ENCODE peak calls at places on chromosomes 2 and 18, in ten cellular contexts. One of them, this sample, is unnamed.
A peak's percentile ranks its signal among the peaks of the same experiment; 100 is the strongest.

GRCh38 chr2:158125756-158126498 is 24.3 kb downstream of the UPP2 start:
- DNase-seq in neural crest cell: no peak
- DNase-seq in A673: no peak
- DNase-seq in GM12865: no peak
- DNase-seq in GM13976: no peak
- DNase-seq in GM20000: no peak
- DNase-seq in IMR-90: no peak
- DNase-seq in BE2C: no peak
- DNase-seq in AG09309: no peak
- DNase-seq in cardiac fibroblast: no peak
- DNase-seq in this sample: no peak

GRCh38 chr2:22855081-22855480 is 529.9 kb upstream of the KLHL29 start:
- DNase-seq in neural crest cell: no peak
- DNase-seq in A673: no peak
- DNase-seq in GM12865: no peak
- DNase-seq in GM13976: no peak
- DNase-seq in GM20000: no peak
- DNase-seq in IMR-90: no peak
- DNase-seq in BE2C: no peak
- DNase-seq in AG09309: no peak
- DNase-seq in cardiac fibroblast: no peak
- DNase-seq in this sample: no peak

GRCh38 chr2:213848631-213849030 is 562.2 kb upstream of the VWC2L start:
- DNase-seq in neural crest cell: no peak
- DNase-seq in A673: peak; percentile 9
- DNase-seq in GM12865: no peak
- DNase-seq in GM13976: no peak
- DNase-seq in GM20000: no peak
- DNase-seq in IMR-90: peak; percentile 82
- DNase-seq in BE2C: no peak
- DNase-seq in AG09309: peak; percentile 10
- DNase-seq in cardiac fibroblast: peak; percentile 4
- DNase-seq in this sample: no peak

GRCh38 chr2:134468093-134468640 is 214.3 kb downstream of the MGAT5 start:
- DNase-seq in neural crest cell: no peak
- DNase-seq in A673: no peak
- DNase-seq in GM12865: no peak
- DNase-seq in GM13976: no peak
- DNase-seq in GM20000: no peak
- DNase-seq in IMR-90: no peak
- DNase-seq in BE2C: no peak
- DNase-seq in AG09309: no peak
- DNase-seq in cardiac fibroblast: no peak
- DNase-seq in this sample: no peak

GRCh38 chr2:162478721-162479129 is 134.8 kb downstream of the GCA start:
- DNase-seq in neural crest cell: no peak
- DNase-seq in A673: no peak
- DNase-seq in GM12865: no peak
- DNase-seq in GM13976: no peak
- DNase-seq in GM20000: no peak
- DNase-seq in IMR-90: no peak
- DNase-seq in BE2C: no peak
- DNase-seq in AG09309: no peak
- DNase-seq in cardiac fibroblast: no peak
- DNase-seq in this sample: no peak

GRCh38 chr18:61136852-61137251 is 196.4 kb upstream of the CDH20 start:
- DNase-seq in neural crest cell: no peak
- DNase-seq in A673: no peak
- DNase-seq in GM12865: no peak
- DNase-seq in GM13976: no peak
- DNase-seq in GM20000: no peak
- DNase-seq in IMR-90: no peak
- DNase-seq in BE2C: no peak
- DNase-seq in AG09309: no peak
- DNase-seq in cardiac fibroblast: no peak
- DNase-seq in this sample: no peak

GRCh38 chr2:83365476-83365875 is 1093.6 kb downstream of the SUCLG1 start:
- DNase-seq in neural crest cell: no peak
- DNase-seq in A673: no peak
- DNase-seq in GM12865: no peak
- DNase-seq in GM13976: no peak
- DNase-seq in GM20000: no peak
- DNase-seq in IMR-90: no peak
- DNase-seq in BE2C: no peak
- DNase-seq in AG09309: no peak
- DNase-seq in cardiac fibroblast: no peak
- DNase-seq in this sample: no peak

GRCh38 chr18:23779696-23780303 is 90.5 kb downstream of the LAMA3 start:
- DNase-seq in neural crest cell: no peak
- DNase-seq in A673: no peak
- DNase-seq in GM12865: no peak
- DNase-seq in GM13976: no peak
- DNase-seq in GM20000: no peak
- DNase-seq in IMR-90: peak; percentile 28
- DNase-seq in BE2C: no peak
- DNase-seq in AG09309: no peak
- DNase-seq in cardiac fibroblast: peak; percentile 42
- DNase-seq in this sample: no peak

GRCh38 chr2:191677091-191677645 is 768 bp upstream of the NABP1 start:
- DNase-seq in neural crest cell: no peak
- DNase-seq in A673: peak; percentile 74
- DNase-seq in GM12865: peak; percentile 86
- DNase-seq in GM13976: peak; percentile 47
- DNase-seq in GM20000: peak; percentile 55
- DNase-seq in IMR-90: peak; percentile 93
- DNase-seq in BE2C: peak; percentile 19
- DNase-seq in AG09309: peak; percentile 75
- DNase-seq in cardiac fibroblast: peak; percentile 94
- DNase-seq in this sample: no peak

GRCh38 chr2:176079851-176080539 is 3.8 kb downstream of the EVX2 start:
- DNase-seq in neural crest cell: peak; percentile 70
- DNase-seq in A673: peak; percentile 87
- DNase-seq in GM12865: peak; percentile 16
- DNase-seq in GM13976: peak; percentile 66
- DNase-seq in GM20000: peak; percentile 77
- DNase-seq in IMR-90: peak; percentile 30
- DNase-seq in BE2C: peak; percentile 87
- DNase-seq in AG09309: no peak
- DNase-seq in cardiac fibroblast: peak; percentile 23
- DNase-seq in this sample: peak; percentile 90

GRCh38 chr2:160062283-160063005 is at the start of gene PLA2R1:
- DNase-seq in neural crest cell: peak; percentile 21
- DNase-seq in A673: peak; percentile 9
- DNase-seq in GM12865: no peak
- DNase-seq in GM13976: no peak
- DNase-seq in GM20000: no peak
- DNase-seq in IMR-90: peak; percentile 12
- DNase-seq in BE2C: no peak
- DNase-seq in AG09309: no peak
- DNase-seq in cardiac fibroblast: peak; percentile 82
- DNase-seq in this sample: peak; percentile 38

GRCh38 chr2:148901142-148901541 is 26.1 kb downstream of the KIF5C start:
- DNase-seq in neural crest cell: no peak
- DNase-seq in A673: no peak
- DNase-seq in GM12865: no peak
- DNase-seq in GM13976: no peak
- DNase-seq in GM20000: no peak
- DNase-seq in IMR-90: no peak
- DNase-seq in BE2C: no peak
- DNase-seq in AG09309: no peak
- DNase-seq in cardiac fibroblast: no peak
- DNase-seq in this sample: no peak

GRCh38 chr2:23399674-23400261 is 14.8 kb downstream of the KLHL29 start:
- DNase-seq in neural crest cell: no peak
- DNase-seq in A673: no peak
- DNase-seq in GM12865: peak; percentile 73
- DNase-seq in GM13976: peak; percentile 66
- DNase-seq in GM20000: peak; percentile 52
- DNase-seq in IMR-90: no peak
- DNase-seq in BE2C: no peak
- DNase-seq in AG09309: no peak
- DNase-seq in cardiac fibroblast: no peak
- DNase-seq in this sample: no peak

GRCh38 chr2:217106650-217107014 is 246.8 kb upstream of the TNP1 start:
- DNase-seq in neural crest cell: no peak
- DNase-seq in A673: peak; percentile 21
- DNase-seq in GM12865: no peak
- DNase-seq in GM13976: no peak
- DNase-seq in GM20000: no peak
- DNase-seq in IMR-90: peak; percentile 65
- DNase-seq in BE2C: no peak
- DNase-seq in AG09309: no peak
- DNase-seq in cardiac fibroblast: peak; percentile 15
- DNase-seq in this sample: no peak
- TF ChIP-seq CTCF in neural crest cell: peak; percentile 54
- TF ChIP-seq CTCF in A673: peak; percentile 63
- TF ChIP-seq CTCF in GM12865: peak; percentile 43
- TF ChIP-seq CTCF in GM13976: no peak
- TF ChIP-seq CTCF in GM20000: no peak
- TF ChIP-seq CTCF in IMR-90: peak; percentile 63
- TF ChIP-seq CTCF in BE2C: peak; percentile 72
- TF ChIP-seq CTCF in AG09309: peak; percentile 60
- TF ChIP-seq CTCF in cardiac fibroblast: peak; percentile 67
- TF ChIP-seq CTCF in this sample: peak; percentile 50

DNA sequence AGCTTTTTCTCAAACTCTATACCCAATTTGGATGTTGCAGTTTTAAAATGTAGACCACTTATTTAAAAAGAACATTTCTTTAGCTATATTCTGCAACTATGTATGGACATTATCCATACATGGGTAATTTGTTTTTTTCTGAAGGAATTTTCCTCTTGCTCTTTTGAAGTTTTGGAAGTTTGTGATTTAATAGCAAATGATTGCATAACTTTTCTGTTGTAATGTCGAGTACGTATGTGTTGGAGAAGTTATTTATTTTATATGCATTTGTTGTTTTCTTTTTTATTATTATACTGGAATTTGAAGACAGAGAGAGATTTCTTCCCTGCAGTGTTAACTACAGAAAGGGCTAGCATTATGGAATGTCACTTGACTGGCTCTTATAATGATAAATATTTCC is 207.7 kb upstream of the FANCL start:
- DNase-seq in neural crest cell: no peak
- DNase-seq in A673: no peak
- DNase-seq in GM12865: no peak
- DNase-seq in GM13976: no peak
- DNase-seq in GM20000: no peak
- DNase-seq in IMR-90: no peak
- DNase-seq in BE2C: no peak
- DNase-seq in AG09309: no peak
- DNase-seq in cardiac fibroblast: no peak
- DNase-seq in this sample: no peak
- TF ChIP-seq CTCF in neural crest cell: no peak
- TF ChIP-seq CTCF in A673: no peak
- TF ChIP-seq CTCF in GM12865: no peak
- TF ChIP-seq CTCF in GM13976: no peak
- TF ChIP-seq CTCF in GM20000: no peak
- TF ChIP-seq CTCF in IMR-90: no peak
- TF ChIP-seq CTCF in BE2C: no peak
- TF ChIP-seq CTCF in AG09309: no peak
- TF ChIP-seq CTCF in cardiac fibroblast: no peak
- TF ChIP-seq CTCF in this sample: no peak

DNA sequence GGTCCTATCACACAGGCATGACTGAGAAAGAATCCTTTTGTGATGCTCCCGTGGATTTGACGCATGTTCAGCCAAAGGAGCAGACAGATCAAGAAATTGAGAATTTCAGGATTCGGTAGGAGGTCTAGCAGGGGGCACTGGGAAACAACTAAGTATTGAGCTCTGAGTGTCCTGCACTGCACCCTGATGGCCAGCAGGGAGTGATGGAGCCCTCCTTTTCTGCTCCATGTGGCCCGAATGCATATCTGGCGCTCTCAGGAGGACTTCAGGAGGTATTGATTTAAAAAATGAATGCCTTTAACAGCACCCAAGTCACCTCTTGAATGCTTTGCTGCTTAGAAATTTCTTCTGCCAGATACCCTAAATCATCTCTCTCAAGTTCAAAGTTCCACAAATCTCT is 58.0 kb downstream of the ZNF519 start:
- DNase-seq in neural crest cell: no peak
- DNase-seq in A673: peak; percentile 43
- DNase-seq in GM12865: peak; percentile 31
- DNase-seq in GM13976: no peak
- DNase-seq in GM20000: no peak
- DNase-seq in IMR-90: no peak
- DNase-seq in BE2C: no peak
- DNase-seq in AG09309: no peak
- DNase-seq in cardiac fibroblast: no peak
- DNase-seq in this sample: no peak
- TF ChIP-seq CTCF in neural crest cell: peak; percentile 34
- TF ChIP-seq CTCF in A673: peak; percentile 31
- TF ChIP-seq CTCF in GM12865: peak; percentile 38
- TF ChIP-seq CTCF in GM13976: no peak
- TF ChIP-seq CTCF in GM20000: no peak
- TF ChIP-seq CTCF in IMR-90: peak; percentile 5
- TF ChIP-seq CTCF in BE2C: no peak
- TF ChIP-seq CTCF in AG09309: peak; percentile 15
- TF ChIP-seq CTCF in cardiac fibroblast: no peak
- TF ChIP-seq CTCF in this sample: peak; percentile 22

GRCh38 chr2:156192468-156192867 is 140.1 kb downstream of the NR4A2 start:
- DNase-seq in neural crest cell: no peak
- DNase-seq in A673: no peak
- DNase-seq in GM12865: peak; percentile 30
- DNase-seq in GM13976: no peak
- DNase-seq in GM20000: no peak
- DNase-seq in IMR-90: no peak
- DNase-seq in BE2C: no peak
- DNase-seq in AG09309: no peak
- DNase-seq in cardiac fibroblast: peak; percentile 8
- DNase-seq in this sample: no peak
- TF ChIP-seq CTCF in neural crest cell: no peak
- TF ChIP-seq CTCF in A673: peak; percentile 21
- TF ChIP-seq CTCF in GM12865: peak; percentile 16
- TF ChIP-seq CTCF in GM13976: no peak
- TF ChIP-seq CTCF in GM20000: no peak
- TF ChIP-seq CTCF in IMR-90: peak; percentile 27
- TF ChIP-seq CTCF in BE2C: no peak
- TF ChIP-seq CTCF in AG09309: peak; percentile 15
- TF ChIP-seq CTCF in cardiac fibroblast: no peak
- TF ChIP-seq CTCF in this sample: no peak

This sample was measured in endothelial cell.